ENCODE peak calls at places on chromosomes 1 and 21, in five cellular contexts. L is GM23248; D is CD4-positive, CD25-positive, alpha-beta regulatory T cell; G is HCT116; Y is dorsolateral prefrontal cortex. U is an unnamed sample.

GRCh38 chr1:40620586-40620985 is 44.9 kb downstream of the RIMS3 start:
- DNase-seq in G (no peak), D (no peak), Y (no peak), L (no peak), U (no peak)

GRCh38 chr1:6601049-6601864 is 1.4 kb downstream of the KLHL21 start:
- DNase-seq in L (peak), D (peak), G (peak), Y (peak), U (peak)

GRCh38 chr1:235893840-235894239 is 27.1 kb upstream of the LYST start:
- DNase-seq in Y (no peak), D (no peak), L (no peak), G (no peak), U (no peak)

GRCh38 chr21:41932576-41933258 is 21.1 kb downstream of the C2CD2 start:
- DNase-seq in D (no peak), Y (no peak), G (peak), L (peak), U (no peak)

GRCh38 chr1:2208309-2209239 is 14.0 kb upstream of the FAAP20 start:
- DNase-seq in L (peak), Y (no peak), D (no peak), G (no peak), U (peak)

GRCh38 chr1:180237850-180238476 is 7.9 kb downstream of the LHX4 start:
- DNase-seq in L (no peak), D (no peak), G (no peak), Y (no peak), U (no peak)

GRCh38 chr1:95352767-95353166 is 118.8 kb downstream of the RWDD3 start:
- DNase-seq in D (no peak), Y (no peak), G (no peak), L (no peak), U (no peak)

GRCh38 chr1:116122955-116123757 is 12.0 kb downstream of the MAB21L3 start:
- DNase-seq in Y (no peak), L (peak), D (no peak), G (no peak), U (peak)

GRCh38 chr1:117694543-117694942 is 88.7 kb downstream of the TENT5C start:
- DNase-seq in L (no peak), G (no peak), D (no peak), Y (no peak), U (no peak)

GRCh38 chr21:46061063-46061462 is 36.8 kb upstream of the COL6A2 start:
- DNase-seq in G (no peak), Y (no peak), L (no peak), D (no peak), U (no peak)
- H3K27ac ChIP-seq in G (no peak), Y (no peak), L (peak), D (no peak), U (peak)

DNA sequence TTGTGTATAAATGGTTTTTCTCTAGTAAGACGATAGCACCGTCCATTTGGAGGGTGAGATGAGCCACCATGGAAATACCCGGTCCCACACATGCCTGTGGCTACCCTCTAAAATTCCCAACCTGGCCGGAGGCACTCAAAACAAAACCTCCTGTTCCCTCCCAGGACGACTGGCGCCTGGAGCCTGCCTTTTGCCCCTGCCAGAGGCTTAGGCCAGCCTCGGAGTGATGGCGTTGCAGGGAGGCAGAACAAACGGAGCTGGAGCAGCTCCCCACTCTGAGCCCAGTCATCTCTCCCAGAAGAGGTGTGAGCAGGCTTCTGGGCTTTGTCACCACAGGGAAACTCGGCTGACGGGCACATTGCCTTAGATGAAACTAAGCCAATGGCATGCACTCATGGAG is 213.7 kb upstream of the HOOK1 start:
- DNase-seq in Y (no peak), G (no peak), D (no peak), L (peak), U (peak)
- H3K27ac ChIP-seq in Y (no peak), G (no peak), D (no peak), L (peak), U (peak)

GRCh38 chr1:55168353-55168752 is 46.8 kb downstream of the USP24 start:
- DNase-seq in Y (no peak), D (no peak), G (no peak), L (no peak), U (no peak)

GRCh38 chr1:55169126-55169525 is 46.0 kb downstream of the USP24 start:
- DNase-seq in L (no peak), Y (no peak), D (no peak), G (no peak), U (no peak)

GRCh38 chr1:55172272-55172671 is 42.9 kb downstream of the USP24 start:
- DNase-seq in Y (no peak), D (no peak), L (no peak), G (no peak), U (no peak)

GRCh38 chr1:55172687-55173086 is 42.5 kb downstream of the USP24 start:
- DNase-seq in G (no peak), Y (no peak), L (no peak), D (no peak), U (no peak)

GRCh38 chr1:55170426-55170825 is 44.7 kb downstream of the USP24 start:
- DNase-seq in D (no peak), Y (no peak), L (no peak), G (no peak), U (no peak)
- H3K27ac ChIP-seq in D (no peak), Y (no peak), L (no peak), G (no peak), U (no peak)

GRCh38 chr1:167216809-167217208 is 3.9 kb upstream of the POU2F1 start:
- DNase-seq in L (no peak), D (no peak), G (no peak), Y (no peak), U (no peak)

GRCh38 chr1:167220537-167221125 is at the start of gene POU2F1:
- DNase-seq in L (peak), G (peak), D (peak), Y (peak), U (peak)

GRCh38 chr1:167221126-167221803 is 579 bp downstream of the POU2F1 start:
- DNase-seq in G (no peak), D (no peak), Y (no peak), L (peak), U (no peak)

GRCh38 chr1:167219646-167220536 is 795 bp upstream of the POU2F1 start:
- DNase-seq in L (peak), D (peak), Y (peak), G (peak), U (no peak)

GRCh38 chr1:167219194-167219593 is 1.5 kb upstream of the POU2F1 start:
- DNase-seq in G (no peak), Y (no peak), L (no peak), D (no peak), U (no peak)
- H3K27ac ChIP-seq in G (peak), Y (no peak), L (no peak), D (peak), U (no peak)

GRCh38 chr1:9593492-9594465 is 5.1 kb downstream of the TMEM201 start:
- DNase-seq in L (peak), D (no peak), Y (no peak), G (no peak), U (no peak)

GRCh38 chr1:9590945-9591668 is 2.4 kb downstream of the TMEM201 start:
- DNase-seq in Y (no peak), D (no peak), G (no peak), L (no peak), U (no peak)

GRCh38 chr1:9593147-9593491 is 4.4 kb downstream of the TMEM201 start:
- DNase-seq in D (no peak), L (no peak), Y (no peak), G (no peak), U (no peak)

GRCh38 chr1:9591669-9592509 is 3.2 kb downstream of the TMEM201 start:
- DNase-seq in L (no peak), G (no peak), Y (no peak), D (no peak), U (no peak)

DNA sequence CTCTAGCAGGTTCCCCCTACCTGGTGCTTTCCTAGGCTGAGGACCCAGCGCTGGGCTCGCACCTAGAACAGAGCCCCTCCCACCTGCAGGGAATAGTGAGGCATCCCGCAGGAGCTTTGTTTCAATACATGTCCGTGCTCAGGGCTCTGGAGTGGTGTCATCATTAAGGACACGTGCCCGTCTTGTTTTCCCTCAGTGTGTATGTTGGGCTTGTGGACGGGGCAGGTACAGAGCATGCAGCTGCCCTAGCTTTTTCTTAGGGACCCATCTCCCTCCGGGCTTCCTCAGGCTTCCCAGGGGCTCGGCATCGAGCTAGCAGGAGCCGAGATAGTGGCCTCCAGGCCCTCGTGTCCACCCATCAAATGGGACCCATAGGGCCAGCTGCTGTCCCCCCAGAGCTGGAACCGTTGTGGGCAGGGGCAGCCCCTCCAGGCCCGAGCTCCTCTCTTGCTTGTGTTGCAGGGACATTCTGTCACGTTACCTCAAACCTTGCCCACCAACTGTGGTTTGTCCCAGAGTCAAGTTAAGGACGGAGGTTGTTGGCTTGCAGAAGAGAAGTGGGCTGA is 3.9 kb downstream of the TMEM201 start:
- DNase-seq in D (no peak), Y (no peak), L (no peak), G (no peak), U (no peak)
- H3K27ac ChIP-seq in D (no peak), Y (peak), L (no peak), G (no peak), U (no peak)

DNA sequence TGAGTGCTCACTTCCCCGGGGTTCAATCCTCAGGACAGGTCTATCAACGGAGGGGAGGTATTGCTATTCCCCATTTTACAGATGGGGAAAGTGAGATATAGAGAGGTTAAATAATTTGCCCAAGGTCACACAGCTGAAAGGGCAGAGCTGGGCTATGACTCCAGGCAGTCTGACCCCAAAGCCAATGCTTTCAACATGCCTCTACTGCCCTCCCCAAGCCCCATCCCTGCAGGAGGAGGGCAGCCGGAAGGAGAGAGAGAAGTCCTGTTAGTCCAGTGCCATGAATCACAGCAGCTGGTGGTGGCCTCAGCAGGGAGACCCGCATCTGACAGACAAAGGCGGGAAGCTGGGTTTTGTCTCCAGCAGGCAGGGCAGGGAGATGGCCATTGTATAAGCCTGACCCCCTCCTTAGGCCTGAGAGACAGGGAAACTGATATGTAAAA is 20.0 kb upstream of the CLIC4 start:
- DNase-seq in G (no peak), D (no peak), Y (no peak), L (peak), U (peak)
- H3K27ac ChIP-seq in G (peak), D (no peak), Y (peak), L (peak), U (peak)

DNA sequence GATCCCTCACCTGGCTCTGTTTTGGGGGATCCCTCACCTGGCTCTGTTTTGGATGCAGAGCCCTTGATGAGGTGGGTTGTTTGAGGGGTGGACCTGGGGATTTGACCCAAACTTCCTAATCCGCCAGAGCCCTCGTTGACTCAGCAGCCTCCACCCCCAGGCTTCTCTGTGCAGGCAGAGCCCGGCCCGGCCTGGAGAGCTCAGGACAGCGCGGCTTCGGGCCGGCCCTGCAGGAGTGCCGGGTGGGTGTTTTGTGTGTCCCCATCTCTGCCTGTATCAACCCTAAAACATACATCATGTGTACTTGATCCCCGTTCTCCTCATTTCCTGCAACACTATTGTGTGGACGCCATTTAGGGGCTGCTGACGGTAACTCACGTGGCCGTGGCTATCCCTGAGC is 124.2 kb downstream of the SIK1 start:
- DNase-seq in D (no peak), G (no peak), Y (no peak), L (no peak), U (no peak)
- H3K27ac ChIP-seq in D (no peak), G (no peak), Y (no peak), L (no peak), U (no peak)

U was measured in SJSA1.